ENCODE peak calls at places on chromosomes 1 and 21, in four cellular contexts. M, V, L and N are unnamed samples.

GRCh38 chr1:169550294-169550693 is 36.0 kb downstream of the F5 start:
- DNase-seq in M (no peak), L (no peak), V (no peak), N (no peak)

GRCh38 chr1:96723372-96723771 is 1.8 kb downstream of the PTBP2 start:
- DNase-seq in L (no peak), M (no peak), V (no peak), N (no peak)

GRCh38 chr1:40634901-40635655 is 30.4 kb downstream of the RIMS3 start:
- DNase-seq in L (no peak), V (peak; percentile 37), M (no peak), N (no peak)

GRCh38 chr1:230827081-230827681 is 41.1 kb downstream of the C1orf198 start:
- DNase-seq in L (no peak), M (peak; percentile 70), V (no peak), N (no peak)

GRCh38 chr1:172254521-172255222 is 165.8 kb upstream of the C1orf105 start:
- DNase-seq in L (no peak), M (no peak), V (no peak), N (peak; percentile 86)

GRCh38 chr21:36415375-36415774 is 30.2 kb downstream of the CHAF1B start:
- DNase-seq in V (no peak), L (no peak), M (no peak), N (no peak)

GRCh38 chr1:229114781-229115417 is 156.0 kb upstream of the RAB4A start:
- DNase-seq in V (no peak), M (no peak), L (no peak), N (no peak)

GRCh38 chr1:231310391-231310934 is 27.2 kb downstream of the EXOC8 start:
- DNase-seq in V (no peak), M (peak; percentile 49), L (no peak), N (no peak)

GRCh38 chr1:72530646-72531045 is 248.3 kb upstream of the NEGR1 start:
- DNase-seq in M (no peak), L (no peak), V (no peak), N (no peak)

GRCh38 chr1:98143403-98143802 is 222.6 kb upstream of the DPYD start:
- DNase-seq in V (no peak), M (no peak), L (no peak), N (no peak)

GRCh38 chr1:1281533-1282321 is 1.5 kb downstream of the SCNN1D start:
- DNase-seq in V (peak; percentile 92), L (peak; percentile 78), M (no peak), N (no peak)

GRCh38 chr1:11761988-11762406 is at the start of gene C1orf167:
- DNase-seq in L (no peak), M (no peak), V (no peak), N (no peak)

GRCh38 chr1:15835205-15835740 is 12.2 kb upstream of the SPEN start:
- DNase-seq in V (no peak), M (no peak), L (no peak), N (no peak)

GRCh38 chr1:215568287-215568692 is 1.2 kb downstream of the KCTD3 start:
- DNase-seq in L (no peak), V (peak; percentile 47), M (no peak), N (peak; percentile 35)

GRCh38 chr21:43277481-43278351 is 108.9 kb downstream of the CRYAA start:
- DNase-seq in V (no peak), M (no peak), L (peak; percentile 84), N (no peak)

GRCh38 chr1:58502519-58502918 is 44.0 kb downstream of the OMA1 start:
- DNase-seq in V (no peak), L (no peak), M (no peak), N (no peak)

GRCh38 chr1:54500030-54500389 is 48.0 kb upstream of the ACOT11 start:
- DNase-seq in M (no peak), L (no peak), V (no peak), N (no peak)

GRCh38 chr1:5597991-5598823 is 394.0 kb downstream of the NPHP4 start:
- DNase-seq in V (no peak), L (no peak), M (no peak), N (no peak)

GRCh38 chr1:5598824-5599395 is 393.3 kb downstream of the NPHP4 start:
- DNase-seq in L (no peak), V (no peak), M (no peak), N (no peak)

GRCh38 chr1:5601516-5601915 is 390.7 kb downstream of the NPHP4 start:
- DNase-seq in L (no peak), M (no peak), V (no peak), N (no peak)

GRCh38 chr1:5599541-5599940 is 392.7 kb downstream of the NPHP4 start:
- DNase-seq in L (no peak), V (no peak), M (no peak), N (no peak)

DNA sequence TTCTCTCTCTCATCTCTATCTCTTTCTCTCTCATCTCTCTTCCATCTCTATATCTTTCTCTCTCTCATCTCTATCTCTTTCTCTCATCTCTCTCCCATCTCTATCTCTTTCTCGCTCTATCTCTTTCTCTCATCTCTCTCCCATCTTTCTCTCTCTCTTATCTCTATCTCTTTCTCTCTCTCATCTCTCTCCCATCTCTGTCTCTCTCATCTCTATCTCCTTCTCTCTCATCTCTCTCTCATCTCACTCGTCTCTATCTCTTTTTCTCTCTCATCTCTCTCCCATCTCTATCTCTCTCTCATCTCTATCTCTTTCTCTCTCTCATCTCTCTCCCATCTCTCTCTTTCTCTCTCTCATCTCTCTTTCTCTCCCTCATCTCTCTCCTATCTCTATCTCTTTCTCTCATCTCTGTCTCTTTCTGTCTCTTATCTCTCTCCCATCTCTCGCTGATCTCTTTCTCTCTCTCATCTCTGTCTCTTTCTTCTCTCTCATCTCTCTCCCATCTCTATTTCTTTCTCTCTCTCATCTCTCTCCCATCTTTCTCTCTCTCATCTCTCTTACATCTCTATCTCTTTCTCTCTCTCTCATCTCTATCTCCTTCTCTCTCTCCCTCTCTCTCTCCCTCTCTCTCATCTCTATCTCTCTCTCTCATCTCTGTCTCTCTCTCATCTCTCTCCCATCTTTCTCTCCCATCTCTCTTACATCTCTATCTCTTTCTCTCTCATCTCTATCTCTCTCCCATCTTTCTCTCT is 388.7 kb downstream of the NPHP4 start:
- DNase-seq in L (no peak), V (no peak), M (no peak), N (no peak)
- TF ChIP-seq CTCF in L (no peak), V (no peak), M (no peak), N (no peak)

GRCh38 chr1:211328866-211329265 is 2.2 kb downstream of the TRAF5 start:
- DNase-seq in V (no peak), L (no peak), M (no peak), N (no peak)
- H3K4me3 ChIP-seq in V (no peak overlapping the region), L (no peak overlapping the region), M (peak overlapping the region; percentile 92), N (no peak overlapping the region)

DNA sequence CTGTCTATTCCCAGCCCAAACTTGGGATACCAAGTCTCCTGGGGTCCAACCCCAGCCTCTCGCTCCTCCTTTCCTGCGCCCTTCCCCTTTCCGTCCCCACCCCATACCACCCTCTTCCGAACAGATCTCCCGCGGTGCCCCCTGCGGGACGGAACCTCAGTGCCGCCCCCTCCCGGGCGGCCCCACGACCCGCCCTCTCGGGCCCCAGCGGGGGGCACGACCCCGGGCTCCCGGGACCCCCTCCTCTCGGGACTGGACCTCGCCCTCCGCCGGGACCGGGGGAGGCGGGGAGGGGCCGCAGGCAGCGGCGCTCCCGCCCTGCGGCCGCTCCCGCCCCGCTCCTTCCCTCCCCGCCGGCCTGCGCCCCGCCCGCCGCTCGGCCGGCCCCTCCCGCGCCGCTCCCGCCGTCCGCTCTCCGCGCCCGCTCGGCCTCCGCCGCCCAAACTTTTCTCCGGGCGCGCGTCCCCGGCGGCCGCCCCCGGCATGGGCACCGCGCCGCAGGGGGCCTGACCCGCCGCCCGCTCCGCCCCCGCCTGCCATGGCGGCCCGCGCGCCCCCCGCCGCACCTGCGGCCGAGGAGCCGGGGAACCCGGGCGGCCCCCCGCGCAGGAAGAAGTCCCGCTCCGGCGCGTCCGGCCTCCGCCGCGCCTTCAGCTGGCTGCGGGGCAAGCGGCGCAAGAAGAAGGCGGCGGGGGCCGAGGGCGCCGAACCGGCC is 39.0 kb upstream of the SYNC start:
- DNase-seq in V (no peak), L (no peak), M (no peak), N (no peak)
- TF ChIP-seq CTCF in V (peak; percentile 22), L (peak; percentile 47), M (no peak), N (peak; percentile 40)

GRCh38 chr1:109161836-109162606 is 48.1 kb downstream of the ELAPOR1 start:
- DNase-seq in M (no peak), V (peak; percentile 45), L (peak; percentile 79), N (peak; percentile 40)
- H3K4me3 ChIP-seq in M (peak overlapping the region; percentile 53), V (no peak overlapping the region), L (no peak overlapping the region), N (no peak overlapping the region)

DNA sequence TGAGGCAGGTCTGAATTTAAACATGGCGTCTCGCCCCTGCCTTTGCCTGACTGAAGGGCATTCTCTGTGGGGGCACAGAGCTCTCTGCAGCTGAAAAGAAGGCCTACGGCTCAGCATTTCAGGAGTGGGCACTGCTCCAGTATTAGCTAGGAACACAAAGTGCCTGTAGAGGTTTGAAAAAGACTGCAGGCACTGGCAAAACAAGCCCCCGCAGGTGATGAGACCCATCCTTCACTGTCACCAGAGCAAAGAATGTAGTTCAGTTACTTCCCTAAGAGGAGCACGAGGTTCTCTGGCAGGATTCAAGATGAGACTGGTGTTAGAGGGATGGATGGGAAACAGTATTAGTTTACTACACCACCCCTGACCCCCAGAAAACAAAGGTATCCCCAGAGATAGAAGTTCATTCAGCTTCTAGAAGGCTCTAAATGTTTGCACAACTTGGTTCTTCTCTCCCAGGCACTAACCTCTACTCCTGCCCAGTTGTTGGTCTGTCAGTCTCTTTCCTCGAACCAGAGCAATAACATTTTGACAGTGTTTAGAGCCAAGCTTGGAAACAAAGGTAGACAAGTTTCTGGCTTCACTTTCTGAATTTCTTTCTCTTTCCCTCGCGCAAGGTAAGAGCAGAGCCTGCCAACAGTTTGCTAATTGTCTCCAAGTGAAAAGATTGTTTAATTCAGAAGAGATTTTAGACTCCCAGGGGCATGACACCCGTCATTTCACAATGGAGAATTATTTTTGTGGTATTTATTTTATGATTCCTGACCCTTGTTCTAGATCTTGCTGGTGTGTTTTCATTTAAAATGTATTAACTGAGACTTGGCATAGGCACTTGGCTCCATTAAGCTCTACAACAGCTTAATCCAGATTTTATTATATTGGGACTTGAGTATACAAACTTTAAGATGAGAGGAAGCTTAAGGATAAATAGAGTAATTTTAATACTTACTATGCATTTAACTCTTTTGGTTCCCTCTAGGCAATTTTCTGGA is 101.7 kb upstream of the KCNE2 start:
- DNase-seq in L (no peak), V (no peak), M (no peak), N (peak; percentile 4)
- TF ChIP-seq CTCF in L (no peak), V (no peak), M (no peak), N (no peak)

DNA sequence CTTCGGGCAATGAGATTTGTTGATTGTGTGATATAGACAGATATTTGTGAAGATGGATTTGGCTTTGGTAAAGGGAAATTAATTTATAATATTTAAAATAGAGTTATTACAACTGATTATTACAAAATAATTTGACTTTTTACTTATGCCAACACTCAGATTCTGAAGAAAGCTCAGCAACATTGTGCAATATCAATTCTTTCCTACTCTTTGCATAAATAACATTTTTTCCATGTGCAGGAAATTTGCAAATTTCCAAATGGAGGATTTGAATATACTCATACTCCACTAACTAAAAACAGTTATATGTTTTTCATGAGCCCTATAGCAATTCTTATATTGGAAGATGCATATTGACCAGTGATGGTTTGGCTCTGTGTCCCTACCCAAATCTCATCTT is 676.4 kb upstream of the ADAMTS5 start:
- DNase-seq in L (no peak), M (no peak), V (no peak), N (no peak)
- H3K4me3 ChIP-seq in L (no peak overlapping the region), M (no peak overlapping the region), V (no peak overlapping the region), N (no peak overlapping the region)